ENCODE peak calls at places on chromosomes 1 and 21, in four cellular contexts. L is GM23248, X is body of pancreas, T is neuronal stem cell. A is an unnamed sample. For H3K36me3, the result is how much of the 10 kb centered on the place peaks cover.

GRCh38 chr1:39933956-39934941 is 20.7 kb upstream of the MFSD2A start:
- DNase-seq in L (peak), X (peak), T (no peak), A (peak)

GRCh38 chr1:4549933-4550332 is 104.5 kb upstream of the AJAP1 start:
- DNase-seq in L (no peak), X (no peak), T (peak), A (no peak)

GRCh38 chr1:41239988-41240610 is 2.0 kb downstream of the SCMH1 start:
- DNase-seq in L (peak), X (peak), T (no peak), A (no peak)

GRCh38 chr1:183840140-183840539 is 35.2 kb downstream of the RGL1 start:
- DNase-seq in L (peak), X (no peak), T (no peak), A (no peak)

GRCh38 chr21:46431884-46432488 is 26.7 kb upstream of the DIP2A start:
- DNase-seq in L (no peak), X (no peak), T (no peak), A (peak)

GRCh38 chr1:24119859-24120756 is 8.2 kb upstream of the MYOM3 start:
- DNase-seq in L (peak), X (peak), T (no peak), A (peak)

GRCh38 chr1:38140025-38140487 is 93.5 kb upstream of the POU3F1 start:
- DNase-seq in L (no peak), X (peak), T (no peak), A (no peak)

GRCh38 chr21:14542638-14543037 is 3.5 kb downstream of the SAMSN1 start:
- DNase-seq in L (no peak), X (no peak), T (no peak), A (no peak)

GRCh38 chr1:99737016-99737415 is 29.4 kb downstream of the FRRS1 start:
- DNase-seq in L (peak), X (no peak), T (peak), A (no peak)

GRCh38 chr1:182556279-182556678 is 32.8 kb downstream of the RNASEL start:
- DNase-seq in L (peak), X (no peak), T (no peak), A (no peak)

GRCh38 chr1:26391450-26391849 is 18.9 kb upstream of the ZNF683 start:
- DNase-seq in L (peak), X (no peak), T (no peak), A (no peak)

GRCh38 chr1:245332513-245332912 is 177.7 kb downstream of the KIF26B start:
- DNase-seq in L (peak), X (no peak), T (no peak), A (no peak)

GRCh38 chr1:154404511-154404931 is 622 bp upstream of the IL6R start:
- DNase-seq in L (no peak), X (no peak), T (no peak), A (peak)

GRCh38 chr1:27968692-27969091 is 8.9 kb downstream of the XKR8 start:
- DNase-seq in L (peak), X (peak), T (no peak), A (no peak)

GRCh38 chr1:26602378-26602959 is 72.9 kb downstream of the RPS6KA1 start:
- DNase-seq in L (peak), X (peak), T (peak), A (no peak)

GRCh38 chr1:229119161-229119560 is 151.8 kb upstream of the RAB4A start:
- DNase-seq in L (no peak), X (no peak), T (no peak), A (no peak)

GRCh38 chr1:2631136-2632050 is 1.4 kb downstream of the MMEL1 start:
- DNase-seq in L (no peak), X (no peak), T (no peak), A (peak)

GRCh38 chr1:162187676-162188075 is 118.2 kb downstream of the NOS1AP start:
- DNase-seq in L (peak), X (peak), T (no peak), A (no peak)

GRCh38 chr1:29801003-29801402 is 564.7 kb downstream of the PTPRU start:
- DNase-seq in L (no peak), X (no peak), T (no peak), A (no peak)

GRCh38 chr1:181148636-181149035 is 60.1 kb downstream of the IER5 start:
- DNase-seq in L (no peak), X (no peak), T (no peak), A (no peak)

GRCh38 chr1:207058252-207058651 is 5.2 kb downstream of the PFKFB2 start:
- DNase-seq in L (no peak), X (no peak), T (no peak), A (no peak)

GRCh38 chr1:219987325-219987724 is 59.0 kb upstream of the SLC30A10 start:
- DNase-seq in L (no peak), X (no peak), T (no peak), A (no peak)

GRCh38 chr1:234989479-234990327 is 138.9 kb downstream of the TOMM20 start:
- DNase-seq in L (no peak), X (no peak), T (no peak), A (no peak)

GRCh38 chr1:86776108-86776507 is 71.7 kb downstream of the SH3GLB1 start:
- DNase-seq in L (no peak), X (no peak), T (no peak), A (no peak)
- H3K4me3 ChIP-seq in L (no peak), X (no peak), T (no peak), A (no peak)

DNA sequence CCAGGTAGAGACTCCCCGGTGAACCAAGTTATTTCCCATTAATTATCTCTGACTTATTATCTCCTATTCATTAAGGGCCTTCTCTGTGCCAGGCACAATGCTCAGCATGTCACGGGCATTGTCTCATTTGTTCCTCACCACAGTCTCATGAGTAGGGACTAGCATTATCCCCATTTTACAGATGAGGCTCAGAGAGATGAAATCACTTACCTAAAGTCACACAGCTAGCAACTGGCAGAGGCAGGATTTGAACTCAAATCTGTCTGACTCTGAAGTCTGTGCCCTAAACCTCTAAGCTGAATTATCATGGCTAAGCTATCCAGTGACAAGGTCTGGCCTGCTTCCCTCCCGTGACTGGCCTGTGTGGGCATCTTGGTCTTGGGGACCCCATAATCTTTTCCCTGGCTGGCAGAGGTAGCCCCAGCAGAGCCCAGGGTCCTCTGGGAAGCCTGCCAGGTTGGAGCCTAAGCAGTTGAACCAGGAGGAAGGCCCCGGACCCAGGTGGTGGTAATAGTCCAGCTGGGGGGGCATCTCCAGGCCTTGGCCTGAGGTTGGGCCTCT is 4.5 kb downstream of the MAP7D1 start:
- DNase-seq in L (no peak), X (no peak), T (no peak), A (no peak)
- H3K36me3 ChIP-seq in L (under half), X (under half), T (under half), A (under half)

GRCh38 chr1:32220746-32221580 is 1.2 kb downstream of the TMEM234 start:
- DNase-seq in L (no peak), X (no peak), T (no peak), A (no peak)
- H3K4me3 ChIP-seq in L (peak), X (no peak), T (peak), A (peak)

DNA sequence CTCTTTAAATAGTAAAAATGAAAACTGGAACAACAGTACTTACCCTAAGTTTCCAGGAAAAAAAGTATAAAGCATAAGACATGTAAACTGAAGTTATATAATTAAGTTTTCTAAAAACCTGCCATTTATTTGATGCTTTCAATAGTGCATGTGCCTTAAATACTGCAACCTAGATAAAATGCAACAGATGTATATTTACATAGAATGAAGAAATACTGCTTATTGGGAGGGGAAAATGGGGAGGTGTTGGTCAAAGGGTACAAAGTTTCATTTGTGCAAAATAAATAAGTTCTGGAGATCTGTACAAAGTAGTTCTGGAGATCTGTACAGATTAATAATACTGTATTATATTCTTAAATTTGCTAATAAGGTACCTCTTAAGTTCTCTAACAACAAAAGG is 68.6 kb downstream of the PRPF38A start:
- DNase-seq in L (no peak), X (no peak), T (no peak), A (no peak)
- H3K36me3 ChIP-seq in L (under half), X (under half), T (under half), A (under half)

GRCh38 chr1:87958711-87959110 is 630.0 kb downstream of the LMO4 start:
- DNase-seq in L (no peak), X (no peak), T (no peak), A (no peak)
- H3K4me3 ChIP-seq in L (no peak), X (no peak), T (no peak), A (no peak)

GRCh38 chr1:201988593-201988992 is 6.1 kb downstream of the RNPEP start:
- DNase-seq in L (no peak), X (no peak), T (no peak), A (peak)

GRCh38 chr1:201990427-201990826 is 8.0 kb downstream of the RNPEP start:
- DNase-seq in L (no peak), X (peak), T (no peak), A (no peak)

GRCh38 chr1:201984446-201984845 is 2.0 kb downstream of the RNPEP start:
- DNase-seq in L (no peak), X (no peak), T (no peak), A (peak)

GRCh38 chr1:201985355-201985754 is 2.9 kb downstream of the RNPEP start:
- DNase-seq in L (no peak), X (no peak), T (no peak), A (peak)

DNA sequence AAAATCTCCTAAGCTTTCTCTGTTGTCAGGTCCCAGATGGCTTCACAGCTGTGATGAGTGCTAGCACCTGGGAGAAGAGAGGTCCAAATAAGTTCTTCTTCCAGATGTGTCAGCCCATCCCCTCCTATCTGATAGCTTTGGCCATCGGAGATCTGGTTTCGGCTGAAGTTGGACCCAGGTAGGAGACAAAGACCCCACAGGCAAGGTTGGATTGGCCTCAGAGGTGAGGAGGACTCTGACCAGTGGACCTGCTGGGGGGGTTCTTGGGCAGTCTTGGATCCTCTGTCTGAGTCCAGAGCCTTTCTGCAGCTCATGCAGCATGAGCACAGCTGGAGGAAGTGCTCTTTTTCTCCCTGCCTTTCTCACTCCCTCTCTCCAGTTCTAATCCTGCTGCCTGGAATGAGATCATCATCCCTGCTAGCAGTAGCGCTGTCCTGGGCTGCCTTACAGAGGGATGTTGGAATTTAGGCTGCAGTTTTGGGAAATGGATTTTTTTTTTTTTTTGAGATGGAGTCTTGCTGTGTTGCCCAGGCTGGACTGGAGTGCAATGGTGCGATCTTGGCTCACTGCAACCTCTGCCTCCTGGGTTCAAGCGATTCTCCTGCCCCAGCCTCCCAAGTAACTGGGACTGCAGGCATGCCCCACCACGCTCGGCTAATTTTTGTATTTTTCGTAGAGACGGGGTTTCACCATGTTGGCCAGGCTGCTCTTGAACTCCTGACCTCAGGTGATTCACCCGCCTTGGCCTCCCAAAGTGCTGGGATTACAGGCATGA is 7.1 kb downstream of the RNPEP start:
- DNase-seq in L (no peak), X (no peak), T (no peak), A (peak)
- H3K36me3 ChIP-seq in L (under half), X (under half), T (under half), A (half or more)

GRCh38 chr1:203403586-203403985 is 52.7 kb upstream of the FMOD start:
- DNase-seq in L (no peak), X (no peak), T (no peak), A (no peak)

GRCh38 chr1:203404546-203404945 is 53.6 kb upstream of the FMOD start:
- DNase-seq in L (no peak), X (no peak), T (no peak), A (no peak)

GRCh38 chr1:203405703-203406430 is 54.9 kb upstream of the FMOD start:
- DNase-seq in L (peak), X (no peak), T (no peak), A (no peak)

GRCh38 chr1:203401151-203401550 is 50.2 kb upstream of the FMOD start:
- DNase-seq in L (no peak), X (no peak), T (no peak), A (no peak)

DNA sequence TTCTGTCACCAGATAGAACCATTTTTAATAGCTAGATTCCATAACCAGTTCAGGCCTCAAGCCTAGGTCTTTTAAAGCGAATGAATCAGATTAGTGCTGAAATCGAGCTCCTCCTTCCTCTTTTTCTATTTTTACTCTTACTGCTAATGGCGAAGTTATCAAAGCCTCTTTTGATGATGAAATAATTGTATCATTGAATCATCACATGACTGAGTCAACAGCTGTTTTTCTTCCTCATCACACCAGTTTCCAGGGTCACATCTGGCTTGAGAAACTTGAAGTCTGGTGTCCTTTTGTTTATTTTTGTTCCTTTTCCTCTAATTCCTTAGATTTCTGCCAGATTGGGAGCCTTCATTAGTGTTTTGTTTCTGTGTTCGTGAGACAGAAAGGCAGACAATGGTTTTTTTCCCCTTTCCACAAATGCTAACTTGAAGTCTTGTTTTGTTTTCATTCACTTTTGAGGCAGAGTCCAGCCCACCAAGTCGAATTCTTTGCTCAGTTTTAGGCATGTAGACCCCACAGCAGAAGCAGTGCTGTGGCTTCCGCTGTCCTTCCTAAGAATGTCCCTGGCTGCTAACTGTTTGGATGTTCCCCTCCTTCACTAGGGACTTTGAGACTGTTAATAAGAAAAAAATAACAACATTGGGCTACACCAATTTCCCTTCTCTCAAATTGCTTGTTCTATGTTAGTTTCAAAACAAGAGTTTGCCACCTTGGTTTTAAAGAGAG is 51.9 kb upstream of the FMOD start:
- DNase-seq in L (peak), X (peak), T (no peak), A (no peak)
- H3K4me3 ChIP-seq in L (no peak), X (no peak), T (no peak), A (no peak)

DNA sequence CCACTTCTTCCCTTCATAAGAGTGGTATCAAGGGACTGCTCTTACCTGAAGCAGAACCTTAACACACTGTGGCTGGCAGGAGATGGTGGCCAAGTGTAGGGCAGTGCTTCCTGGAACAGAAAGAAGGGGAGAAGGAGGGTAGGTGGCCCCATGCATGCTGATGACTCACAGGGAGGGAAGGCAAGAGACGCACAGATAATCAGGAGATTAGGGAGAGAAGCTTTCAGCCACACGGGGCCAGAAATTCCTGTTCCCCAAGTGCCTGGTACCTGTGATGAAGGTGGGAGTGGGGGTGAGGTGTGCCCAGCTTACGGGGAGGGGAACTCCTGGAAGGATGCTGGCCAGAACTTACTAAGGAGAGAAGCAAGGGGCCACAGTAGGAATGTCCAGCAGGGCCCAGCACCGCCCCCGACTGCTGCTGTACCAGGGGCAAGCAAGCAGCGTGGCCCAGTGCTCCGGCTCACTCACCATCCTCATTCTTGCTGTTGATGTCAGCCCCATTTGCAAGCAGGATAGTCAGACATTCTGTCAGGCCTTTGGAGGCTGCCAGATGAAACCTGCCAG is 7.7 kb downstream of the ANKRD35 start:
- DNase-seq in L (no peak), X (no peak), T (no peak), A (no peak)
- H3K36me3 ChIP-seq in L (under half), X (under half), T (under half), A (under half)

DNA sequence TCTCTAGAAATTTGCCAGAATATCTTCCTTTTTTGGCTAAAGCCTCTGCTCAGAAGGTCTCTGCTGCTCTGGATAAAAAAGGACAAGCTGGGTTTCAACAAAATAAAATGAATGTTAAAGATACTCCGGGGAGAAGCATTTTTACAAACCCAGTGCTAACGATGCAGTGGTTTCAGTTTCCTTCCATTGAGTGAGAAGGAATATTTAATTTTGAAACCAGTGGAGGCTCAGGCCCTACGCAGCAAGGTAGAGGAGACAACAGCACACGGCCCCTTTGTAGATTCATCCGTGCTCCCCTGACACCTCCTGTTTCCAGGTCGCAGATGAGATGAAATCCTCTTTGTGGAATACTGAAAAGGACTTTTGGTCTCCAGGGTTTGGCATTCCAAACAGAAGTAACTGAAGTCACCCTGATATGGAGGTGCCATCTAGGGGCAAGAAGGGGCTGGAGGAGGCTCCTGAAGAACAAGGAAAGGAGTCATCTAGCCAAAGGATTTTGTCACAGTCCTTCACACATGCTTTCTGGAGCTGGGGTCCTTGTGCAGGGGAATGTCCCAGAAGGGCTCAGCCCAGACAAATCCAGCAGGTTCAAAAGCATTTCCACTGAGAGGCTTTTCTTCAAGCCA is 65.7 kb upstream of the SYT6 start:
- DNase-seq in L (peak), X (no peak), T (no peak), A (no peak)
- H3K4me3 ChIP-seq in L (peak), X (no peak), T (no peak), A (no peak)

A was measured in upper lobe of right lung.